ENCODE peak calls at places on chromosomes 16 and 17, in seven cellular contexts. F is germinal center; M is amniotic stem cell; G is activated CD8-positive, alpha-beta memory T cell treated with anti-CD3 and anti-CD28 coated beads for 48 hours; Q is HuH-7.5; R is HL-60; C is AML-193. V is an unnamed sample.

GRCh38 chr17:75416006-75416405 is 10.5 kb upstream of the GRB2 start:
- DNase-seq in F (no peak), M (no peak), G (no peak), Q (no peak), R (no peak), C (no peak), V (no peak)

GRCh38 chr17:66087073-66087472 is 104.9 kb downstream of the CEP112 start:
- DNase-seq in F (no peak), M (no peak), G (no peak), Q (no peak), R (no peak), C (no peak), V (no peak)

GRCh38 chr17:81483862-81484194 is 28.8 kb downstream of the ACTG1 start:
- DNase-seq in F (no peak), M (no peak), G (no peak), Q (no peak), R (no peak), C (no peak), V (no peak)

GRCh38 chr17:794876-795275 is 12.7 kb downstream of the MRM3 start:
- DNase-seq in F (peak), M (peak), G (no peak), Q (peak), R (no peak), C (no peak), V (peak)

GRCh38 chr17:12667299-12667958 is 1.7 kb downstream of the MYOCD start:
- DNase-seq in F (peak), M (peak), G (no peak), Q (peak), R (no peak), C (no peak), V (no peak)

GRCh38 chr17:21235921-21236320 is 17.3 kb downstream of the NATD1 start:
- DNase-seq in F (no peak), M (no peak), G (no peak), Q (no peak), R (no peak), C (no peak), V (no peak)

GRCh38 chr16:78045865-78046581 is 23.7 kb downstream of the CLEC3A start:
- DNase-seq in F (peak), M (no peak), G (no peak), Q (peak), R (no peak), C (no peak), V (peak)

GRCh38 chr17:79500738-79501533 is 109.9 kb downstream of the RBFOX3 start:
- DNase-seq in F (no peak), M (no peak), G (no peak), Q (no peak), R (no peak), C (no peak), V (no peak)

GRCh38 chr16:70444249-70445063 is 5.6 kb upstream of the ST3GAL2 start:
- DNase-seq in F (no peak), M (no peak), G (no peak), Q (no peak), R (no peak), C (no peak), V (no peak)

GRCh38 chr17:7307686-7308624 is 527 bp downstream of the EIF5A start:
- DNase-seq in F (peak), M (no peak), G (peak), Q (no peak), R (peak), C (no peak), V (peak)

GRCh38 chr17:81854974-81855774 is 5.2 kb downstream of the P4HB start:
- DNase-seq in F (no peak), M (no peak), G (no peak), Q (no peak), R (no peak), C (peak), V (peak)

GRCh38 chr16:70553645-70554044 is 30.0 kb downstream of the SF3B3 start:
- DNase-seq in F (no peak), M (no peak), G (no peak), Q (no peak), R (no peak), C (no peak), V (no peak)

GRCh38 chr16:30092373-30093010 is 768 bp upstream of the TBX6 start:
- DNase-seq in F (peak), M (no peak), G (peak), Q (peak), R (peak), C (peak), V (peak)

GRCh38 chr17:35372846-35373531 is 432 bp downstream of the SLFN11 start:
- DNase-seq in F (peak), M (no peak), G (no peak), Q (no peak), R (no peak), C (peak), V (no peak)

GRCh38 chr17:39027037-39027436 is 59.8 kb upstream of the FBXO47 start:
- DNase-seq in F (no peak), M (no peak), G (no peak), Q (no peak), R (no peak), C (no peak), V (peak)

GRCh38 chr16:4364196-4365013 is 7.2 kb upstream of the VASN start:
- DNase-seq in F (peak), M (no peak), G (no peak), Q (no peak), R (no peak), C (no peak), V (no peak)

GRCh38 chr17:32504166-32504990 is 17.6 kb downstream of the CDK5R1 start:
- DNase-seq in F (no peak), M (no peak), G (no peak), Q (no peak), R (no peak), C (no peak), V (no peak)